ENCODE peak calls at places on chromosomes 4 and X, in nine cellular contexts. B is M059J; X is mucosa of gallbladder; E is stimulated activated naive B cell treated with anti-CD40 and anti-IgM and Interleukin-4, amounts not matched to agents 10 μg/mL and 1 μg/mL and 100 μg/mL, for 72 hours; L is NAMALWA; P is CD8-positive, alpha-beta memory T cell; R is omental fat pad; V is psoas muscle; F is H7. K is an unnamed sample.

GRCh38 chrX:37349131-37350033 is at the start of gene PRRG1:
- DNase-seq in P (no peak), L (no peak), E (no peak), X (peak; percentile 70), B (peak; percentile 87), V (peak; percentile 74), F (peak; percentile 93), R (no peak), K (no peak)

GRCh38 chrX:47523297-47523696 is 37.7 kb upstream of the ARAF start:
- DNase-seq in P (peak; percentile 72), R (peak; percentile 64), E (peak; percentile 75), B (peak; percentile 69), V (peak; percentile 85), X (peak; percentile 83), F (peak; percentile 91), L (peak; percentile 74), K (peak; percentile 69)

GRCh38 chrX:70336767-70337166 is 46.9 kb downstream of the KIF4A start:
- DNase-seq in B (no peak), L (no peak), E (no peak), F (no peak), V (no peak), X (no peak), P (no peak), R (no peak), K (no peak)

GRCh38 chrX:55161581-55161980 is 58.6 kb upstream of the PAGE5 start:
- DNase-seq in P (no peak), B (peak; percentile 32), V (no peak), X (no peak), R (no peak), L (peak; percentile 0), F (peak; percentile 11), E (no peak), K (no peak)

GRCh38 chrX:101337776-101338271 is 10.7 kb downstream of the TIMM8A start:
- DNase-seq in B (no peak), E (no peak), P (no peak), R (no peak), L (no peak), F (no peak), V (no peak), X (no peak), K (no peak)

GRCh38 chr4:40672528-40673522 is 43.2 kb upstream of the RBM47 start:
- DNase-seq in L (no peak), P (peak; percentile 6), X (peak; percentile 14), E (no peak), V (peak; percentile 15), B (peak; percentile 98), R (no peak), F (peak; percentile 43), K (peak; percentile 63)

GRCh38 chr4:110668463-110669245 is 45.8 kb upstream of the PITX2 start:
- DNase-seq in F (no peak), E (no peak), L (no peak), R (no peak), V (no peak), X (no peak), B (peak; percentile 57), P (no peak), K (no peak)

GRCh38 chr4:173214661-173215060 is 46.0 kb downstream of the GALNT7 start:
- DNase-seq in P (no peak), L (no peak), X (no peak), E (no peak), F (no peak), V (no peak), B (peak; percentile 93), R (no peak), K (no peak)

GRCh38 chr4:8267077-8267476 is 2.5 kb upstream of the HTRA3 start:
- DNase-seq in F (peak; percentile 94), R (peak; percentile 44), P (no peak), X (peak; percentile 67), V (peak; percentile 79), B (peak; percentile 52), E (peak; percentile 15), L (peak; percentile 43), K (no peak)

GRCh38 chrX:397575-397974 is 10.9 kb upstream of the PPP2R3B start:
- DNase-seq in X (no peak), F (peak; percentile 74), R (no peak), V (no peak), E (no peak), L (no peak), P (no peak), B (peak; percentile 7), K (no peak)

GRCh38 chrX:71253253-71254091 is 468 bp downstream of the ZMYM3 start:
- DNase-seq in L (peak; percentile 51), F (peak; percentile 88), P (peak; percentile 16), B (peak; percentile 56), V (peak; percentile 44), X (no peak), E (peak; percentile 29), R (no peak), K (peak; percentile 15)

GRCh38 chrX:104351173-104351769 is 96.5 kb upstream of the ESX1 start:
- DNase-seq in R (no peak), F (no peak), X (no peak), P (no peak), L (no peak), E (no peak), V (no peak), B (peak; percentile 86), K (no peak)

GRCh38 chrX:106035064-106035463 is 3.5 kb downstream of the SERPINA7 start:
- DNase-seq in V (no peak), F (no peak), X (no peak), R (no peak), E (no peak), L (peak; percentile 7), B (no peak), P (no peak), K (no peak)

GRCh38 chrX:130100180-130100579 is 10.1 kb downstream of the ELF4 start:
- DNase-seq in E (no peak), P (no peak), B (peak; percentile 59), F (no peak), L (no peak), V (peak; percentile 79), R (no peak), X (no peak), K (no peak)

GRCh38 chr4:87354168-87355102 is 31.8 kb upstream of the HSD17B13 start:
- DNase-seq in V (no peak), B (peak; percentile 39), F (no peak), X (no peak), R (no peak), E (no peak), L (no peak), P (no peak), K (no peak)

GRCh38 chr4:54998991-54999390 is 126.4 kb downstream of the KDR start:
- DNase-seq in V (no peak), R (no peak), P (no peak), F (no peak), X (no peak), L (no peak), E (no peak), B (peak; percentile 11), K (no peak)

GRCh38 chr4:16253127-16253960 is 27.1 kb upstream of the TAPT1 start:
- DNase-seq in P (no peak), F (no peak), L (no peak), E (no peak), X (no peak), R (no peak), V (no peak), B (peak; percentile 89), K (no peak)